ENCODE peak calls at places on chromosomes 7 and 10, in four cellular contexts. One of them, this sample, is unnamed.
A peak's percentile ranks its signal among the peaks of the same experiment; 100 is the strongest.

GRCh38 chr7:30927559-30927958 is 15.9 kb downstream of the AQP1 start:
- DNase-seq in endothelial cell: no peak
- DNase-seq in H9: no peak
- DNase-seq in GM10248: no peak
- DNase-seq in this sample: peak; percentile 2

GRCh38 chr7:101179117-101179779 is 845 bp downstream of the NAT16 start:
- DNase-seq in H9: no peak
- DNase-seq in GM10248: no peak
- DNase-seq in endothelial cell: no peak
- DNase-seq in this sample: no peak

GRCh38 chr7:23907012-23907411 is 197.0 kb downstream of the STK31 start:
- DNase-seq in endothelial cell: no peak
- DNase-seq in GM10248: no peak
- DNase-seq in H9: no peak
- DNase-seq in this sample: no peak

GRCh38 chr10:103616705-103617361 is 123.3 kb downstream of the NEURL1 start:
- DNase-seq in endothelial cell: no peak
- DNase-seq in GM10248: no peak
- DNase-seq in H9: no peak
- DNase-seq in this sample: no peak

GRCh38 chr10:80526218-80526617 is 11.5 kb upstream of the SH2D4B start:
- DNase-seq in GM10248: no peak
- DNase-seq in endothelial cell: no peak
- DNase-seq in H9: no peak
- DNase-seq in this sample: no peak

GRCh38 chr7:157405914-157406810 is 69.4 kb downstream of the DNAJB6 start:
- DNase-seq in GM10248: no peak
- DNase-seq in H9: no peak
- DNase-seq in endothelial cell: no peak
- DNase-seq in this sample: no peak

GRCh38 chr7:159060440-159060839 is 84.2 kb downstream of the VIPR2 start:
- DNase-seq in GM10248: no peak
- DNase-seq in endothelial cell: no peak
- DNase-seq in H9: no peak
- DNase-seq in this sample: no peak

GRCh38 chr10:101139421-101139911 is 8.4 kb downstream of the TLX1 start:
- DNase-seq in GM10248: no peak
- DNase-seq in H9: peak; percentile 76
- DNase-seq in endothelial cell: peak; percentile 59
- DNase-seq in this sample: no peak

GRCh38 chr10:110395350-110396283 is 90.9 kb upstream of the SMNDC1 start:
- DNase-seq in endothelial cell: no peak
- DNase-seq in H9: no peak
- DNase-seq in GM10248: peak; percentile 79
- DNase-seq in this sample: peak; percentile 79

GRCh38 chr7:82521906-82522445 is 78.4 kb upstream of the CACNA2D1 start:
- DNase-seq in H9: no peak
- DNase-seq in GM10248: no peak
- DNase-seq in endothelial cell: no peak
- DNase-seq in this sample: no peak

GRCh38 chr10:76150886-76151288 is 719.5 kb downstream of the LRMDA start:
- DNase-seq in GM10248: no peak
- DNase-seq in H9: no peak
- DNase-seq in endothelial cell: no peak
- DNase-seq in this sample: no peak

GRCh38 chr10:58457761-58458616 is 54.7 kb upstream of the BICC1 start:
- DNase-seq in endothelial cell: no peak
- DNase-seq in GM10248: no peak
- DNase-seq in H9: no peak
- DNase-seq in this sample: no peak

GRCh38 chr7:27923308-27923980 is 183.5 kb downstream of the TAX1BP1 start:
- DNase-seq in H9: no peak
- DNase-seq in GM10248: no peak
- DNase-seq in endothelial cell: no peak
- DNase-seq in this sample: no peak

GRCh38 chr7:77525231-77525630 is 11.9 kb upstream of the PTPN12 start:
- DNase-seq in GM10248: no peak
- DNase-seq in endothelial cell: no peak
- DNase-seq in H9: no peak
- DNase-seq in this sample: no peak

GRCh38 chr10:119336599-119336998 is 129.2 kb downstream of the GRK5 start:
- DNase-seq in H9: no peak
- DNase-seq in GM10248: no peak
- DNase-seq in endothelial cell: no peak
- DNase-seq in this sample: no peak

GRCh38 chr7:81937091-81937490 is 167.2 kb upstream of the HGF start:
- DNase-seq in H9: no peak
- DNase-seq in endothelial cell: no peak
- DNase-seq in GM10248: no peak
- DNase-seq in this sample: no peak

GRCh38 chr7:37400022-37400421 is 48.6 kb downstream of the ELMO1 start:
- DNase-seq in GM10248: no peak
- DNase-seq in endothelial cell: no peak
- DNase-seq in H9: no peak
- DNase-seq in this sample: no peak

GRCh38 chr10:122279725-122280141 is 8.6 kb downstream of the BTBD16 start:
- DNase-seq in H9: peak; percentile 79
- DNase-seq in GM10248: peak; percentile 37
- DNase-seq in endothelial cell: peak; percentile 81
- DNase-seq in this sample: peak; percentile 50

GRCh38 chr10:824946-825345 is 106.6 kb downstream of the LARP4B start:
- DNase-seq in endothelial cell: no peak
- DNase-seq in H9: no peak
- DNase-seq in GM10248: no peak
- DNase-seq in this sample: no peak

GRCh38 chr10:120562956-120563355 is 105.9 kb downstream of the PLPP4 start:
- DNase-seq in endothelial cell: no peak
- DNase-seq in GM10248: no peak
- DNase-seq in H9: no peak
- DNase-seq in this sample: no peak

GRCh38 chr10:28384557-28384956 is 81.7 kb upstream of the MPP7 start:
- DNase-seq in GM10248: no peak
- DNase-seq in endothelial cell: no peak
- DNase-seq in H9: no peak
- DNase-seq in this sample: no peak

GRCh38 chr10:102845352-102845902 is 8.2 kb upstream of the CYP17A1 start:
- DNase-seq in endothelial cell: no peak
- DNase-seq in H9: no peak
- DNase-seq in GM10248: no peak
- DNase-seq in this sample: no peak

GRCh38 chr7:55066938-55067337 is 48.1 kb downstream of the EGFR start:
- DNase-seq in endothelial cell: no peak
- DNase-seq in H9: no peak
- DNase-seq in GM10248: no peak
- DNase-seq in this sample: no peak

GRCh38 chr7:120502132-120502531 is 229.2 kb downstream of the KCND2 start:
- DNase-seq in endothelial cell: no peak
- DNase-seq in H9: no peak
- DNase-seq in GM10248: no peak
- DNase-seq in this sample: no peak

GRCh38 chr7:51019231-51019844 is 236.6 kb upstream of the GRB10 start:
- DNase-seq in H9: no peak
- DNase-seq in GM10248: no peak
- DNase-seq in endothelial cell: no peak
- DNase-seq in this sample: no peak

GRCh38 chr7:80764132-80764531 is 125.7 kb downstream of the CD36 start:
- DNase-seq in GM10248: no peak
- DNase-seq in H9: peak; percentile 79
- DNase-seq in endothelial cell: no peak
- DNase-seq in this sample: no peak

GRCh38 chr7:100547872-100548271 is 8.9 kb downstream of the AGFG2 start:
- DNase-seq in H9: no peak
- DNase-seq in GM10248: no peak
- DNase-seq in endothelial cell: no peak
- DNase-seq in this sample: no peak

GRCh38 chr10:126198681-126199080 is 189.6 kb downstream of the ADAM12 start:
- DNase-seq in endothelial cell: no peak
- DNase-seq in GM10248: no peak
- DNase-seq in H9: no peak
- DNase-seq in this sample: no peak

GRCh38 chr10:21030096-21030495 is 133.0 kb upstream of the NEBL start:
- DNase-seq in H9: no peak
- DNase-seq in endothelial cell: no peak
- DNase-seq in GM10248: no peak
- DNase-seq in this sample: no peak

GRCh38 chr7:1653500-1653899 is 16.6 kb upstream of the ELFN1 start:
- DNase-seq in GM10248: no peak
- DNase-seq in endothelial cell: no peak
- DNase-seq in H9: no peak
- DNase-seq in this sample: no peak

GRCh38 chr10:60314306-60314940 is 75.3 kb downstream of the ANK3 start:
- DNase-seq in endothelial cell: no peak
- DNase-seq in H9: no peak
- DNase-seq in GM10248: no peak
- DNase-seq in this sample: no peak

GRCh38 chr7:27150568-27151340 is 1.6 kb downstream of the HOXA3 start:
- DNase-seq in H9: peak; percentile 82
- DNase-seq in GM10248: peak; percentile 87
- DNase-seq in endothelial cell: peak; percentile 84
- DNase-seq in this sample: peak; percentile 91

GRCh38 chr7:136870799-136871487 is 2.5 kb downstream of the CHRM2 start:
- DNase-seq in H9: peak; percentile 26
- DNase-seq in GM10248: no peak
- DNase-seq in endothelial cell: peak; percentile 38
- DNase-seq in this sample: no peak

GRCh38 chr7:147911224-147911623 is 679.3 kb upstream of the C7orf33 start:
- DNase-seq in endothelial cell: no peak
- DNase-seq in GM10248: no peak
- DNase-seq in H9: no peak
- DNase-seq in this sample: no peak

GRCh38 chr7:32070406-32071360 is at the start of gene PDE1C:
- DNase-seq in GM10248: no peak
- DNase-seq in endothelial cell: peak; percentile 37
- DNase-seq in H9: peak; percentile 56
- DNase-seq in this sample: peak; percentile 34

GRCh38 chr10:62356447-62356846 is 17.7 kb upstream of the ZNF365 start:
- DNase-seq in H9: no peak
- DNase-seq in endothelial cell: no peak
- DNase-seq in GM10248: no peak
- DNase-seq in this sample: no peak

GRCh38 chr10:62354941-62355340 is 19.2 kb upstream of the ZNF365 start:
- DNase-seq in H9: no peak
- DNase-seq in endothelial cell: no peak
- DNase-seq in GM10248: no peak
- DNase-seq in this sample: no peak

GRCh38 chr10:62348029-62348428 is 26.1 kb upstream of the ZNF365 start:
- DNase-seq in endothelial cell: no peak
- DNase-seq in GM10248: no peak
- DNase-seq in H9: no peak
- DNase-seq in this sample: no peak

DNA sequence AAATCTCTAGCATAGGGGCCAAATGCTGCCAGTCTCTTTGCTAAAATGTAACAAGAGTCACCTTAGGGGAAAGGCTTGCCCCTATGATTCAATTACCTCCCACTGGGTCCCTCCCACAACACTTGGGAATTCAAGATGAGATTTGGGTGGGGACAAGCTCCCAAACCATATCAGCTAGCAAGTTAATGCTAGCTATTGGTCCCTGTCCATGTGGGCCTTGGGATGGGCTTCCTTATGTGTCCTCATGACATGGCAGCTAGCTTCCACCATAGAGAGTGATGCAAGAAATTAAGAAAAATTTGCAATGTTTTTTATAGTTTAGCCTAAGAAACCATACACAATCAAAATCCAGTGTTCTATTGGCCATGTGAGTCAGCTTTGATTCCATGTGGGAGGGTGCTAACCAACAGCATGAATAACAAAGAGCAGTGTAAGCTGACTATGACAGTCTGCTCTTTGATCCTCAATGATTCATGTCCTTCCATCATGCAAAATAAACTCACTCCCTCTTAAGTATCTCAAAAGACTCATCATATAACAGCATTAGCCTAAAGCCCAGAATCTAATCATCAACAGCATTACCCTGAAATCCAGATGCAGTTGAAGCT is 21.7 kb upstream of the ZNF365 start:
- DNase-seq in GM10248: no peak
- DNase-seq in H9: no peak
- DNase-seq in endothelial cell: no peak
- DNase-seq in this sample: no peak
- TF ChIP-seq CTCF in GM10248: no peak
- TF ChIP-seq CTCF in H9: no peak
- TF ChIP-seq CTCF in endothelial cell: no peak
- TF ChIP-seq CTCF in this sample: no peak

DNA sequence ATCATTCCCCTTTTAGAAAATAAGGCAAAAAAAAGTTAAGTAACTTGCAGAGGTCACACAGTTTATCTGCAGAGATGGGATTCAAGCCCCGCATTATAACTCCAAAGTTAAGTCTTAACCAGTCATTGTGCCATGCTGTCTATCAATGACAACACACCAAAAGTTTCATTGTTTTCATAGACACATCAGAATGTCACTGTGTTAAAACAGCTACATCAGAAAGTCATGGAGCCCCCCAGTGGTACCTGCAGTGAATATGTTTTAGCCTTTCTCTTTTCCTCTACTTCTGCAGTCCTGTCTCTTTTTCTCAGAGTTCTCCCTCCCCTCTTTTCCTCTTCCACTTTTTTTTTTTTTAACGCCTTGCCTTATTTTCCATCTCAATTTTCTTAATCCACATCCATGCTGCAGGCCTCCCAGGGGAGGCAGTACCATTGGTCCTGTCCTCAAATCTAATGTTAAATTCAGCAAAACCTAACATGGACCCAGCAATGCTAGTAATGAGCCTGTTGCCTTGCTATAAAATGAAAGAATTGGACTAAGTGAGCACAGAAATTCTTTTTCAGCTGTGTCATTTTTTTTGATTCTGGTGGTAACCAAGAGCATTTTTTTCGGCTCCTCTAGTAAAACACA is 3.8 kb upstream of the NRCAM start:
- DNase-seq in H9: no peak
- DNase-seq in endothelial cell: peak; percentile 26
- DNase-seq in GM10248: peak; percentile 46
- DNase-seq in this sample: peak; percentile 57
- TF ChIP-seq CTCF in H9: peak; percentile 66
- TF ChIP-seq CTCF in endothelial cell: peak; percentile 53
- TF ChIP-seq CTCF in GM10248: peak; percentile 62
- TF ChIP-seq CTCF in this sample: peak; percentile 41

DNA sequence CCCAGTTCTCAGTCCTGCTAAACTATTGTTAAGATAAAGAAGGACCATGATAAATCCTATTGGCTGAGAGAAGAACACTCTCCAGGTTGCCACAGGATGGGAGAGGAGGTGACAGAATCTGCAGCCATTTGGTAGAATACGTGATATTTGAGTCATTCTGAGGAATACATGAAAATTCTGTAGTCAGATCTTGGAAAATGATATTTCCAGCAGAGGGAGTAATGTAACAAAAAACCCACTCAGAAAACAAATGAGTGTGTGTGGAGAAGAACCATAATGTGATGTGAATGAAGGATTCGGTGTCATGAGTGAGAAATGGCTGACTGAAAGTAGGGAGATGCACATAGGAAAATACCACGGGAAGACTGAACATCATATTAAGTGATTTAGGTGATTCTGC is 128.5 kb upstream of the PFKP start:
- DNase-seq in GM10248: no peak
- DNase-seq in endothelial cell: no peak
- DNase-seq in H9: no peak
- DNase-seq in this sample: no peak
- TF ChIP-seq CTCF in GM10248: no peak
- TF ChIP-seq CTCF in endothelial cell: no peak
- TF ChIP-seq CTCF in H9: no peak
- TF ChIP-seq CTCF in this sample: no peak

GRCh38 chr7:144454256-144455039 is 51.0 kb upstream of the NOBOX start:
- DNase-seq in GM10248: no peak
- DNase-seq in endothelial cell: no peak
- DNase-seq in H9: no peak
- DNase-seq in this sample: no peak
- TF ChIP-seq CTCF in GM10248: no peak
- TF ChIP-seq CTCF in endothelial cell: no peak
- TF ChIP-seq CTCF in H9: peak; percentile 65
- TF ChIP-seq CTCF in this sample: no peak

This sample was measured in GM13976.